ENCODE peak calls at places on chromosomes 5 and 9, in seven cellular contexts. One of them, this sample, is unnamed.

GRCh38 chr5:169101966-169102365 is 199.0 kb downstream of the SLIT3 start:
- DNase-seq in cardiac muscle cell: no peak
- DNase-seq in foreskin fibroblast: no peak
- DNase-seq in fibroblast of mammary gland: no peak
- DNase-seq in Peyer's patch: no peak
- DNase-seq in left ventricle myocardium inferior: no peak
- DNase-seq in A549: no peak
- DNase-seq in this sample: no peak

GRCh38 chr9:35000535-35001284 is 11.2 kb downstream of the DNAJB5 start:
- DNase-seq in cardiac muscle cell: no peak
- DNase-seq in foreskin fibroblast: peak
- DNase-seq in fibroblast of mammary gland: peak
- DNase-seq in Peyer's patch: no peak
- DNase-seq in left ventricle myocardium inferior: no peak
- DNase-seq in A549: peak
- DNase-seq in this sample: no peak

GRCh38 chr9:121133104-121133816 is 58.5 kb downstream of the CNTRL start:
- DNase-seq in cardiac muscle cell: no peak
- DNase-seq in foreskin fibroblast: no peak
- DNase-seq in fibroblast of mammary gland: no peak
- DNase-seq in Peyer's patch: peak
- DNase-seq in left ventricle myocardium inferior: no peak
- DNase-seq in A549: peak
- DNase-seq in this sample: no peak

GRCh38 chr5:33408816-33409215 is 31.9 kb upstream of the TARS1 start:
- DNase-seq in cardiac muscle cell: no peak
- DNase-seq in foreskin fibroblast: peak
- DNase-seq in fibroblast of mammary gland: peak
- DNase-seq in Peyer's patch: no peak
- DNase-seq in left ventricle myocardium inferior: no peak
- DNase-seq in A549: no peak
- DNase-seq in this sample: no peak

GRCh38 chr5:67205981-67206380 is 9.4 kb upstream of the CD180 start:
- DNase-seq in cardiac muscle cell: no peak
- DNase-seq in foreskin fibroblast: no peak
- DNase-seq in fibroblast of mammary gland: no peak
- DNase-seq in Peyer's patch: no peak
- DNase-seq in left ventricle myocardium inferior: no peak
- DNase-seq in A549: no peak
- DNase-seq in this sample: no peak

GRCh38 chr9:93589688-93590087 is 13.3 kb downstream of the PHF2 start:
- DNase-seq in cardiac muscle cell: peak
- DNase-seq in foreskin fibroblast: peak
- DNase-seq in fibroblast of mammary gland: peak
- DNase-seq in Peyer's patch: no peak
- DNase-seq in left ventricle myocardium inferior: no peak
- DNase-seq in A549: no peak
- DNase-seq in this sample: no peak

GRCh38 chr9:135463140-135463539 is 16.4 kb upstream of the PPP1R26 start:
- DNase-seq in cardiac muscle cell: no peak
- DNase-seq in foreskin fibroblast: peak
- DNase-seq in fibroblast of mammary gland: peak
- DNase-seq in Peyer's patch: no peak
- DNase-seq in left ventricle myocardium inferior: no peak
- DNase-seq in A549: peak
- DNase-seq in this sample: no peak

GRCh38 chr5:1420211-1421195 is 24.7 kb downstream of the SLC6A3 start:
- DNase-seq in cardiac muscle cell: peak
- DNase-seq in foreskin fibroblast: no peak
- DNase-seq in fibroblast of mammary gland: no peak
- DNase-seq in Peyer's patch: no peak
- DNase-seq in left ventricle myocardium inferior: no peak
- DNase-seq in A549: no peak
- DNase-seq in this sample: no peak

GRCh38 chr5:32869216-32869615 is 158.1 kb downstream of the NPR3 start:
- DNase-seq in cardiac muscle cell: no peak
- DNase-seq in foreskin fibroblast: peak
- DNase-seq in fibroblast of mammary gland: peak
- DNase-seq in Peyer's patch: no peak
- DNase-seq in left ventricle myocardium inferior: no peak
- DNase-seq in A549: no peak
- DNase-seq in this sample: peak

GRCh38 chr5:84725946-84726570 is 341.4 kb upstream of the EDIL3 start:
- DNase-seq in cardiac muscle cell: no peak
- DNase-seq in foreskin fibroblast: no peak
- DNase-seq in fibroblast of mammary gland: no peak
- DNase-seq in Peyer's patch: no peak
- DNase-seq in left ventricle myocardium inferior: no peak
- DNase-seq in A549: no peak
- DNase-seq in this sample: no peak

GRCh38 chr9:69325409-69326212 is 596 bp downstream of the ENTREP1 start:
- DNase-seq in cardiac muscle cell: no peak
- DNase-seq in foreskin fibroblast: peak
- DNase-seq in fibroblast of mammary gland: no peak
- DNase-seq in Peyer's patch: no peak
- DNase-seq in left ventricle myocardium inferior: peak
- DNase-seq in A549: no peak
- DNase-seq in this sample: no peak

GRCh38 chr9:37534412-37534811 is 41.8 kb downstream of the FBXO10 start:
- DNase-seq in cardiac muscle cell: no peak
- DNase-seq in foreskin fibroblast: no peak
- DNase-seq in fibroblast of mammary gland: no peak
- DNase-seq in Peyer's patch: no peak
- DNase-seq in left ventricle myocardium inferior: no peak
- DNase-seq in A549: no peak
- DNase-seq in this sample: no peak

GRCh38 chr9:129761901-129762359 is 9.1 kb upstream of the PTGES start:
- DNase-seq in cardiac muscle cell: peak
- DNase-seq in foreskin fibroblast: peak
- DNase-seq in fibroblast of mammary gland: peak
- DNase-seq in Peyer's patch: no peak
- DNase-seq in left ventricle myocardium inferior: no peak
- DNase-seq in A549: peak
- DNase-seq in this sample: no peak

GRCh38 chr9:38163518-38163917 is 94.5 kb upstream of the SHB start:
- DNase-seq in cardiac muscle cell: no peak
- DNase-seq in foreskin fibroblast: no peak
- DNase-seq in fibroblast of mammary gland: no peak
- DNase-seq in Peyer's patch: no peak
- DNase-seq in left ventricle myocardium inferior: no peak
- DNase-seq in A549: no peak
- DNase-seq in this sample: no peak

GRCh38 chr5:52987711-52988329 is 1.3 kb upstream of the ITGA2 start:
- DNase-seq in cardiac muscle cell: no peak
- DNase-seq in foreskin fibroblast: peak
- DNase-seq in fibroblast of mammary gland: peak
- DNase-seq in Peyer's patch: no peak
- DNase-seq in left ventricle myocardium inferior: no peak
- DNase-seq in A549: peak
- DNase-seq in this sample: no peak

GRCh38 chr9:116506685-116507084 is 180.4 kb upstream of the TRIM32 start:
- DNase-seq in cardiac muscle cell: no peak
- DNase-seq in foreskin fibroblast: no peak
- DNase-seq in fibroblast of mammary gland: peak
- DNase-seq in Peyer's patch: no peak
- DNase-seq in left ventricle myocardium inferior: no peak
- DNase-seq in A549: no peak
- DNase-seq in this sample: no peak

GRCh38 chr5:136232316-136232715 is 39.4 kb upstream of the SMIM32 start:
- DNase-seq in cardiac muscle cell: no peak
- DNase-seq in foreskin fibroblast: no peak
- DNase-seq in fibroblast of mammary gland: no peak
- DNase-seq in Peyer's patch: no peak
- DNase-seq in left ventricle myocardium inferior: no peak
- DNase-seq in A549: no peak
- DNase-seq in this sample: no peak

GRCh38 chr9:121635300-121635699 is 16.1 kb upstream of the DAB2IP start:
- DNase-seq in cardiac muscle cell: no peak
- DNase-seq in foreskin fibroblast: no peak
- DNase-seq in fibroblast of mammary gland: no peak
- DNase-seq in Peyer's patch: no peak
- DNase-seq in left ventricle myocardium inferior: no peak
- DNase-seq in A549: no peak
- DNase-seq in this sample: no peak

GRCh38 chr9:2178034-2178734 is 163.0 kb downstream of the SMARCA2 start:
- DNase-seq in cardiac muscle cell: no peak
- DNase-seq in foreskin fibroblast: no peak
- DNase-seq in fibroblast of mammary gland: no peak
- DNase-seq in Peyer's patch: no peak
- DNase-seq in left ventricle myocardium inferior: no peak
- DNase-seq in A549: no peak
- DNase-seq in this sample: no peak

GRCh38 chr9:2181794-2182193 is 166.6 kb downstream of the SMARCA2 start:
- DNase-seq in cardiac muscle cell: peak
- DNase-seq in foreskin fibroblast: peak
- DNase-seq in fibroblast of mammary gland: peak
- DNase-seq in Peyer's patch: no peak
- DNase-seq in left ventricle myocardium inferior: no peak
- DNase-seq in A549: peak
- DNase-seq in this sample: no peak

GRCh38 chr9:2180704-2181103 is 165.6 kb downstream of the SMARCA2 start:
- DNase-seq in cardiac muscle cell: no peak
- DNase-seq in foreskin fibroblast: no peak
- DNase-seq in fibroblast of mammary gland: no peak
- DNase-seq in Peyer's patch: no peak
- DNase-seq in left ventricle myocardium inferior: no peak
- DNase-seq in A549: no peak
- DNase-seq in this sample: no peak

GRCh38 chr9:2180171-2180570 is 165.0 kb downstream of the SMARCA2 start:
- DNase-seq in cardiac muscle cell: no peak
- DNase-seq in foreskin fibroblast: no peak
- DNase-seq in fibroblast of mammary gland: no peak
- DNase-seq in Peyer's patch: no peak
- DNase-seq in left ventricle myocardium inferior: no peak
- DNase-seq in A549: no peak
- DNase-seq in this sample: no peak

GRCh38 chr9:2179557-2179956 is 164.4 kb downstream of the SMARCA2 start:
- DNase-seq in cardiac muscle cell: no peak
- DNase-seq in foreskin fibroblast: no peak
- DNase-seq in fibroblast of mammary gland: no peak
- DNase-seq in Peyer's patch: no peak
- DNase-seq in left ventricle myocardium inferior: no peak
- DNase-seq in A549: no peak
- DNase-seq in this sample: no peak
- TF ChIP-seq CTCF in cardiac muscle cell: no peak
- TF ChIP-seq CTCF in foreskin fibroblast: no peak
- TF ChIP-seq CTCF in fibroblast of mammary gland: no peak
- TF ChIP-seq CTCF in Peyer's patch: no peak
- TF ChIP-seq CTCF in left ventricle myocardium inferior: no peak
- TF ChIP-seq CTCF in A549: no peak
- TF ChIP-seq CTCF in this sample: no peak

GRCh38 chr9:133477992-133478850 is 678 bp downstream of the SLC2A6 start:
- DNase-seq in cardiac muscle cell: peak
- DNase-seq in foreskin fibroblast: peak
- DNase-seq in fibroblast of mammary gland: peak
- DNase-seq in Peyer's patch: peak
- DNase-seq in left ventricle myocardium inferior: peak
- DNase-seq in A549: no peak
- DNase-seq in this sample: no peak

GRCh38 chr9:133476531-133476930 is 2.4 kb downstream of the SLC2A6 start:
- DNase-seq in cardiac muscle cell: peak
- DNase-seq in foreskin fibroblast: no peak
- DNase-seq in fibroblast of mammary gland: no peak
- DNase-seq in Peyer's patch: no peak
- DNase-seq in left ventricle myocardium inferior: no peak
- DNase-seq in A549: no peak
- DNase-seq in this sample: no peak

GRCh38 chr9:133476941-133477340 is 2.0 kb downstream of the SLC2A6 start:
- DNase-seq in cardiac muscle cell: no peak
- DNase-seq in foreskin fibroblast: no peak
- DNase-seq in fibroblast of mammary gland: no peak
- DNase-seq in Peyer's patch: no peak
- DNase-seq in left ventricle myocardium inferior: no peak
- DNase-seq in A549: no peak
- DNase-seq in this sample: no peak

GRCh38 chr9:133476036-133476435 is 2.9 kb downstream of the SLC2A6 start:
- DNase-seq in cardiac muscle cell: no peak
- DNase-seq in foreskin fibroblast: no peak
- DNase-seq in fibroblast of mammary gland: no peak
- DNase-seq in Peyer's patch: no peak
- DNase-seq in left ventricle myocardium inferior: no peak
- DNase-seq in A549: no peak
- DNase-seq in this sample: no peak

DNA sequence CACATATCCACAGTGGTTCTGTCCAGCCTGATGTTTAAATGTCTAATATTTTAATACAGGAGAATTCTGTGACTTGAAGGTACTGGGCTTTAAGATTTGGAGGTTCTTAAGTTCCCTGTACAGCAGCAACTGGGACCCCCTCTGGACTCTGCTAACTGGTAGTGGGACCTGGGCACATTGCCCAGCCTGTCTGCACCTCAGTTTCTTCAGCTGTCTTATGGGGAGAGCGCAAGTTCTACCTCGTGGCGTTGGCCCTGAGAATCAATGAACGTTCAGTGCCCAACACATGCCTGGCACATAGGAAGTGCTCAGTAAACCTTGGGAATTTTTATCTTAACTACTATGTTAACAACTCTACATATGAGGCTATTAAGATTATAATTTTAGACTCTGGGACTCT is 1.4 kb downstream of the SLC2A6 start:
- DNase-seq in cardiac muscle cell: no peak
- DNase-seq in foreskin fibroblast: no peak
- DNase-seq in fibroblast of mammary gland: no peak
- DNase-seq in Peyer's patch: no peak
- DNase-seq in left ventricle myocardium inferior: no peak
- DNase-seq in A549: no peak
- DNase-seq in this sample: no peak
- H3K4me3 ChIP-seq in cardiac muscle cell: no peak
- H3K4me3 ChIP-seq in foreskin fibroblast: no peak
- H3K4me3 ChIP-seq in fibroblast of mammary gland: no peak
- H3K4me3 ChIP-seq in Peyer's patch: no peak
- H3K4me3 ChIP-seq in left ventricle myocardium inferior: no peak
- H3K4me3 ChIP-seq in A549: no peak
- H3K4me3 ChIP-seq in this sample: no peak

DNA sequence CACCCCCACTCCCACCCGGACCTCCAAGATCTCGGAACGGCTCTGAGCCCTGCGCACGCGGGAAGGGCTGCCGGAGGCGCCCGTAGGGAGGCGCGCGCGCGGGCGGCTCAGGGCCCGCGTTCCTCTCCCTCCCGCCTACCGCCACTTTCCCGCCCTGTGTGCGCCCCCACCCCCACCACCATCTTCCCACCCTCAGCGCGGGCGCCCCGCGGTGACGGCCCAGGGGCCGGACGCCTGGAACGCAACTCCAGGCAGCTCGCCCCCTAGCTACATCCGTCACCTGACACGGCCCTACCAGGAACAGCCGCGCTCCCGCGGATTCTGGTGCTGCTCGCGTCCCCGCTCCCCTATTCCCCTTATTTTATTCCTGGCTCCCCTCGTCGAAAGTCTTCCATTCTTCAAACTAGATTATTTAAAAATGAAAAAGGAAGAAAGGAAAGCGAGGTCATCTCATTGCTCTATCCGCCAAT is at the start of gene CDKN2B-AS1:
- DNase-seq in cardiac muscle cell: peak
- DNase-seq in foreskin fibroblast: peak
- DNase-seq in fibroblast of mammary gland: peak
- DNase-seq in Peyer's patch: peak
- DNase-seq in left ventricle myocardium inferior: no peak
- DNase-seq in A549: no peak
- DNase-seq in this sample: no peak
- TF ChIP-seq CTCF in cardiac muscle cell: no peak
- TF ChIP-seq CTCF in foreskin fibroblast: no peak
- TF ChIP-seq CTCF in fibroblast of mammary gland: no peak
- TF ChIP-seq CTCF in Peyer's patch: no peak
- TF ChIP-seq CTCF in left ventricle myocardium inferior: no peak
- TF ChIP-seq CTCF in A549: no peak
- TF ChIP-seq CTCF in this sample: no peak

GRCh38 chr5:54884195-54884536 is 101.2 kb downstream of the ESM1 start:
- DNase-seq in cardiac muscle cell: no peak
- DNase-seq in foreskin fibroblast: no peak
- DNase-seq in fibroblast of mammary gland: no peak
- DNase-seq in Peyer's patch: no peak
- DNase-seq in left ventricle myocardium inferior: no peak
- DNase-seq in A549: no peak
- DNase-seq in this sample: no peak
- H3K4me3 ChIP-seq in cardiac muscle cell: peak
- H3K4me3 ChIP-seq in foreskin fibroblast: peak
- H3K4me3 ChIP-seq in fibroblast of mammary gland: no peak
- H3K4me3 ChIP-seq in Peyer's patch: peak
- H3K4me3 ChIP-seq in left ventricle myocardium inferior: peak
- H3K4me3 ChIP-seq in A549: peak
- H3K4me3 ChIP-seq in this sample: peak

This sample was measured in astrocyte of the cerebellum.